ENCODE peak calls at places on chromosomes 11 and 22, in nine cellular contexts. N is MCF 10A; R is anterior cingulate cortex; V is neural crest cell; H is AG10803; E is SJSA1; O is T-helper 17 cell; A is stimulated activated CD8-positive, alpha-beta memory T cell treated with anti-CD3 and anti-CD28 coated beads, Interleukin-4, amount 100 ng/mL, for 1 hour; Q is fibroblast of mammary gland. U is an unnamed sample.

GRCh38 chr11:61787928-61788491 is 4.4 kb downstream of the TMEM258 start:
- DNase-seq in V (peak), O (no peak), E (no peak), R (peak), N (peak), H (peak), Q (peak), A (no peak), U (peak)

GRCh38 chr11:62001450-62002178 is 34.2 kb upstream of the FTH1 start:
- DNase-seq in N (no peak), R (no peak), Q (peak), V (no peak), E (peak), H (peak), O (no peak), A (no peak), U (no peak)

GRCh38 chr11:44065161-44065571 is 904 bp upstream of the ACCS start:
- DNase-seq in E (no peak), A (no peak), O (no peak), Q (no peak), V (no peak), R (no peak), H (no peak), N (no peak), U (peak)

GRCh38 chr11:650482-650881 is 13.4 kb downstream of the DRD4 start:
- DNase-seq in N (no peak), V (no peak), H (no peak), Q (peak), R (no peak), E (no peak), A (no peak), O (no peak), U (no peak)

GRCh38 chr11:88680806-88681205 is 343.3 kb upstream of the CTSC start:
- DNase-seq in N (peak), E (no peak), V (no peak), R (no peak), A (no peak), H (peak), Q (peak), O (no peak), U (no peak)

GRCh38 chr11:59708537-59708936 is 5.1 kb downstream of the OR10V1 start:
- DNase-seq in Q (peak), V (no peak), A (no peak), R (no peak), H (peak), N (no peak), O (no peak), E (no peak), U (no peak)

GRCh38 chr22:40021401-40022000 is 26.7 kb downstream of the FAM83F start:
- DNase-seq in A (no peak), Q (no peak), H (no peak), N (no peak), O (no peak), E (no peak), V (no peak), R (no peak), U (no peak)

GRCh38 chr11:128095459-128096096 is 491.8 kb downstream of the ETS1 start:
- DNase-seq in V (no peak), H (peak), N (peak), R (no peak), Q (peak), O (no peak), A (no peak), E (peak), U (no peak)

GRCh38 chr11:100640071-100640470 is 47.0 kb upstream of the ARHGAP42 start:
- DNase-seq in H (no peak), N (no peak), R (no peak), O (no peak), E (no peak), Q (no peak), A (no peak), V (no peak), U (no peak)

GRCh38 chr11:19938051-19938856 is 222.0 kb downstream of the DBX1 start:
- DNase-seq in H (peak), A (no peak), Q (peak), V (peak), O (no peak), R (no peak), N (peak), E (peak), U (peak)

GRCh38 chr11:59707371-59707770 is 6.3 kb downstream of the OR10V1 start:
- DNase-seq in E (no peak), H (no peak), A (no peak), N (no peak), V (no peak), Q (no peak), O (no peak), R (no peak), U (no peak)

GRCh38 chr11:67022341-67022933 is 497 bp upstream of the SYT12 start:
- DNase-seq in R (no peak), H (no peak), A (no peak), N (peak), E (peak), Q (peak), O (no peak), V (no peak), U (no peak)

GRCh38 chr11:69297926-69298777 is 4.2 kb downstream of the MYEOV start:
- DNase-seq in O (peak), Q (peak), V (no peak), N (peak), H (peak), A (no peak), E (peak), R (no peak), U (peak)

GRCh38 chr22:23693979-23694680 is 3.3 kb downstream of the RGL4 start:
- DNase-seq in R (no peak), H (no peak), O (no peak), Q (no peak), A (no peak), E (no peak), N (no peak), V (no peak), U (no peak)

GRCh38 chr22:41230399-41230785 is 10.3 kb downstream of the CHADL start:
- DNase-seq in E (no peak), Q (no peak), V (no peak), R (no peak), A (no peak), H (no peak), N (no peak), O (no peak), U (no peak)

GRCh38 chr11:110198031-110198729 is 98.2 kb downstream of the RDX start:
- DNase-seq in V (no peak), R (no peak), N (peak), E (peak), O (no peak), H (peak), Q (peak), A (no peak), U (no peak)

GRCh38 chr11:128359515-128359914 is 227.8 kb downstream of the ETS1 start:
- DNase-seq in N (no peak), O (no peak), R (no peak), V (no peak), H (peak), E (peak), A (no peak), Q (peak), U (no peak)

GRCh38 chr11:64714664-64715063 is 8.3 kb downstream of the NRXN2 start:
- DNase-seq in A (no peak), R (no peak), E (no peak), V (no peak), Q (no peak), H (no peak), O (no peak), N (no peak), U (no peak)

GRCh38 chr11:95067828-95068244 is 1.1 kb downstream of the SRSF8 start:
- DNase-seq in V (no peak), R (no peak), O (peak), Q (no peak), A (no peak), N (no peak), H (peak), E (no peak), U (no peak)

GRCh38 chr11:59283825-59284772 is 71.4 kb upstream of the MPEG1 start:
- DNase-seq in E (peak), R (no peak), H (peak), O (peak), N (peak), A (peak), Q (peak), V (peak), U (peak)

GRCh38 chr22:39522567-39523300 is 2.4 kb downstream of the ATF4 start:
- DNase-seq in R (no peak), N (peak), Q (peak), A (no peak), V (no peak), E (peak), O (no peak), H (peak), U (no peak)

GRCh38 chr22:40484906-40485660 is 114.7 kb downstream of the SGSM3 start:
- DNase-seq in H (peak), E (no peak), Q (peak), A (no peak), N (peak), O (no peak), R (no peak), V (no peak), U (no peak)

GRCh38 chr11:15591112-15591537 is 476.4 kb downstream of the INSC start:
- DNase-seq in V (no peak), N (no peak), Q (no peak), A (no peak), H (no peak), O (no peak), R (no peak), E (no peak), U (no peak)

GRCh38 chr11:34501500-34501899 is 12.1 kb downstream of the ELF5 start:
- DNase-seq in V (no peak), A (no peak), O (no peak), N (peak), E (no peak), R (no peak), Q (peak), H (peak), U (no peak)

GRCh38 chr11:131584694-131585592 is 214.5 kb downstream of the NTM start:
- DNase-seq in E (no peak), N (no peak), A (no peak), R (peak), Q (no peak), H (peak), O (no peak), V (peak), U (peak)

GRCh38 chr11:2590131-2590950 is 109.5 kb downstream of the KCNQ1OT1 start:
- DNase-seq in E (no peak), Q (no peak), V (no peak), O (no peak), A (no peak), R (no peak), H (no peak), N (no peak), U (no peak)

GRCh38 chr11:73170140-73170539 is 28.0 kb upstream of the FCHSD2 start:
- DNase-seq in H (no peak), N (no peak), A (no peak), Q (no peak), O (no peak), E (no peak), V (no peak), R (no peak), U (peak)

GRCh38 chr11:128716661-128717210 is 22.9 kb downstream of the FLI1 start:
- DNase-seq in A (no peak), V (no peak), N (no peak), R (no peak), O (no peak), H (no peak), E (peak), Q (no peak), U (no peak)

GRCh38 chr11:22634897-22635629 is 9.4 kb upstream of the FANCF start:
- DNase-seq in R (no peak), A (no peak), V (no peak), Q (peak), E (no peak), O (no peak), N (peak), H (no peak), U (peak)

GRCh38 chr11:94805994-94806393 is 37.8 kb downstream of the AMOTL1 start:
- DNase-seq in R (no peak), H (no peak), O (no peak), N (no peak), V (no peak), Q (peak), A (no peak), E (no peak), U (no peak)

GRCh38 chr11:121494355-121495099 is 41.8 kb upstream of the SORL1-AS1 start:
- DNase-seq in Q (no peak), H (no peak), R (no peak), V (no peak), O (no peak), E (no peak), N (no peak), A (no peak), U (no peak)

GRCh38 chr11:91653091-91653754 is 571.4 kb upstream of the FAT3 start:
- DNase-seq in H (no peak), E (no peak), A (no peak), V (no peak), R (no peak), Q (no peak), N (peak), O (no peak), U (no peak)

GRCh38 chr22:44261164-44261860 is 51.4 kb downstream of the SHISAL1 start:
- DNase-seq in O (no peak), R (no peak), V (no peak), Q (no peak), E (no peak), H (no peak), N (no peak), A (no peak), U (no peak)

GRCh38 chr22:18120941-18121340 is 10.3 kb downstream of the TUBA8 start:
- DNase-seq in O (no peak), N (no peak), H (no peak), V (no peak), R (no peak), A (no peak), E (no peak), Q (no peak), U (no peak)

GRCh38 chr11:102615077-102615893 is 9.8 kb downstream of the MMP20 start:
- DNase-seq in N (peak), E (no peak), A (no peak), O (no peak), V (no peak), H (peak), R (no peak), Q (no peak), U (peak)

GRCh38 chr11:35171226-35171625 is 32.3 kb downstream of the CD44 start:
- DNase-seq in V (no peak), H (no peak), N (no peak), E (no peak), A (no peak), R (no peak), Q (no peak), O (no peak), U (no peak)

GRCh38 chr11:65121447-65121864 is 478 bp downstream of the FAU start:
- DNase-seq in V (no peak), H (no peak), R (no peak), O (no peak), A (no peak), Q (no peak), E (no peak), N (no peak), U (peak)

GRCh38 chr11:2983908-2984307 is 8.2 kb downstream of the NAP1L4 start:
- DNase-seq in R (no peak), O (no peak), H (no peak), A (no peak), E (no peak), N (no peak), Q (no peak), V (no peak), U (no peak)

U was measured in ELF-1.